ENCODE peak calls at places on chromosomes 12 and 14, in eight cellular contexts. E is hepatocyte, H is right lobe of liver, P is left ventricle myocardium inferior, W is spleen, L is transverse colon, V is ovary, T is tibial artery. D is an unnamed sample.

GRCh38 chr12:75994069-75994740 is 37.4 kb downstream of the PHLDA1 start:
- DNase-seq in P (no peak), T (no peak), W (no peak), V (no peak), H (no peak), E (no peak), L (no peak), D (no peak)

GRCh38 chr14:71371711-71372396 is 464.6 kb downstream of the PCNX1 start:
- DNase-seq in E (peak), W (no peak), P (no peak), T (no peak), H (no peak), L (no peak), V (no peak), D (no peak)

GRCh38 chr14:94028450-94028826 is 2.3 kb downstream of the OTUB2 start:
- DNase-seq in W (no peak), P (no peak), T (no peak), E (no peak), V (no peak), H (no peak), L (no peak), D (no peak)

GRCh38 chr12:129693731-129694130 is 210.1 kb downstream of the TMEM132D start:
- DNase-seq in P (no peak), H (no peak), L (no peak), V (no peak), W (no peak), E (no peak), T (no peak), D (no peak)

GRCh38 chr12:55933158-55933798 is 2.3 kb downstream of the DGKA start:
- DNase-seq in H (no peak), T (no peak), W (no peak), P (no peak), E (no peak), V (no peak), L (peak), D (no peak)

GRCh38 chr14:105622329-105622955 is 96.1 kb downstream of the TMEM121 start:
- DNase-seq in W (peak), L (no peak), V (no peak), P (no peak), T (no peak), E (no peak), H (no peak), D (no peak)

GRCh38 chr12:8156416-8156815 is 399 bp upstream of the ZNF705A start:
- DNase-seq in L (no peak), T (no peak), P (no peak), E (no peak), V (no peak), W (no peak), H (no peak), D (no peak)

GRCh38 chr14:104820669-104821228 is 19.8 kb downstream of the ZBTB42 start:
- DNase-seq in T (peak), V (peak), H (peak), W (peak), L (peak), P (no peak), E (peak), D (peak)

GRCh38 chr14:90039253-90040010 is 22.4 kb upstream of the KCNK13 start:
- DNase-seq in P (no peak), W (no peak), T (no peak), L (no peak), V (no peak), H (no peak), E (no peak), D (no peak)

GRCh38 chr12:65765436-65765813 is 58.9 kb upstream of the HMGA2 start:
- DNase-seq in L (no peak), E (no peak), P (no peak), W (no peak), T (no peak), V (no peak), H (no peak), D (peak)

GRCh38 chr14:92754956-92755355 is 6.5 kb upstream of the LGMN start:
- DNase-seq in E (no peak), V (no peak), T (no peak), H (no peak), L (no peak), P (no peak), W (no peak), D (no peak)

GRCh38 chr12:132063491-132063890 is 80.6 kb downstream of the DDX51 start:
- DNase-seq in L (no peak), V (no peak), W (no peak), H (no peak), T (no peak), E (no peak), P (no peak), D (no peak)

GRCh38 chr14:103806805-103807204 is 40.6 kb downstream of the PPP1R13B start:
- DNase-seq in V (no peak), L (no peak), T (no peak), E (no peak), P (no peak), H (no peak), W (no peak), D (no peak)

GRCh38 chr12:21656931-21657335 is 709 bp downstream of the LDHB start:
- DNase-seq in T (no peak), L (peak), E (peak), H (no peak), V (peak), P (peak), W (peak), D (peak)

GRCh38 chr14:65167072-65167645 is 64.8 kb upstream of the MAX start:
- DNase-seq in H (no peak), P (no peak), L (no peak), V (no peak), W (no peak), E (no peak), T (no peak), D (no peak)

GRCh38 chr12:49478949-49479664 is 59.7 kb upstream of the KCNH3 start:
- DNase-seq in W (peak), E (no peak), T (no peak), V (no peak), P (no peak), H (no peak), L (no peak), D (no peak)

GRCh38 chr12:105561981-105562726 is 231.7 kb downstream of the C12orf75 start:
- DNase-seq in E (peak), W (no peak), V (peak), T (no peak), L (peak), H (no peak), P (peak), D (peak)

GRCh38 chr14:75514673-75515630 is 7.3 kb upstream of the BATF start:
- DNase-seq in P (peak), E (no peak), H (no peak), L (peak), V (no peak), W (peak), T (no peak), D (no peak)

GRCh38 chr12:89665556-89665955 is 43.1 kb downstream of the ATP2B1 start:
- DNase-seq in L (no peak), H (no peak), W (no peak), V (no peak), T (no peak), P (no peak), E (no peak), D (no peak)

GRCh38 chr14:103820908-103821307 is 26.5 kb downstream of the PPP1R13B start:
- DNase-seq in T (no peak), V (no peak), L (no peak), P (no peak), W (no peak), E (no peak), H (no peak), D (no peak)

GRCh38 chr12:114311966-114312365 is 94.0 kb downstream of the TBX5 start:
- DNase-seq in W (no peak), T (no peak), E (no peak), L (no peak), P (no peak), V (no peak), H (no peak), D (no peak)

GRCh38 chr12:67689339-67689738 is 40.8 kb downstream of the DYRK2 start:
- DNase-seq in H (no peak), T (no peak), W (no peak), E (no peak), V (no peak), L (no peak), P (no peak), D (no peak)
- H3K4me3 ChIP-seq in H (no peak), T (no peak), W (no peak), E (no peak), V (no peak), L (no peak), P (no peak), D (no peak)

GRCh38 chr12:86837246-86837645 is 581.1 kb upstream of the MGAT4C start:
- DNase-seq in V (no peak), P (no peak), L (no peak), T (no peak), E (no peak), W (no peak), H (no peak), D (no peak)
- H3K4me3 ChIP-seq in V (no peak), P (no peak), L (no peak), T (peak), E (no peak), W (no peak), H (no peak), D (no peak)

GRCh38 chr12:57429473-57430116 is 1.2 kb downstream of the R3HDM2 start:
- DNase-seq in V (no peak), E (no peak), W (no peak), P (no peak), T (no peak), L (no peak), H (no peak), D (no peak)
- H3K4me3 ChIP-seq in V (peak), E (peak), W (peak), P (peak), T (peak), L (peak), H (peak), D (peak)

DNA sequence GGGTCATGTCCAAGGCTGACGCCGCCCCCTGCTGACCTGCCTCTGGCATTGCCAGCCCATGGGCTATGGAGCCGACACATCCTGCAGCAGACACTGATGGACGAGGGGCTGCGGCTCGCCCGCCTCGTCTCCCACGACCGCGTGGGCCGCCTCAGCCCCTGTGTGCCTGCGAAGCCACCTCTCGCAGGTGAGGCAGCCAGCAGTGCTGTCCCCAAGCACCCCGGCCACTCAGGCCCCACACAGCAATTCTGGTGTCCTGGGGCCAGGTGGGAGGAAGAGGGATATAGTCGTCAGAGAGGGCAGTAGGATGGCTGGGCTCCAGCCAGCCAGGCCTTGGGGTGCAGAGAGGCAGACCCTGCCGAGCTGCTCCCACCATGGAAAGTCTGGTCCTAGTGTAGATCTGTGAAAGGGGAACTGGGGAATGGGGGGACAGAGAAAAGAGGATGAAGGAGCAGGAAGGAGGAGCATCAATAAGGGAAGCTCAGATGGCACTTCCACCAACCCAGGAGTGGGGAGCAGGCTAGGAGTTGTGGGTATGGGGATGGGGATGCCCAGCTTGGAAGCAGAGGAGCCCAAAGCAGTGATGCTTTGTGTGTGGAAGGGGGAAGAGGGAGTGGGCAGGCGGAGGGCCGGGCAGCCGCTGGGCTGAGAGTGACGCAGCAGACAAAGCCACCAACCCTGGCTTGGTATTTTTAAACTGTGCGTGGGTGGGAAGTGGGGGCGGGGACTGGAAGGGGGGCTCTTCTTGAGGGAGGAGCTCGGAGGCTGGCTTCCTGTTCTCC is 4.7 kb downstream of the NAB2 start:
- DNase-seq in E (peak), T (peak), P (peak), V (peak), L (peak), W (peak), H (peak), D (peak)
- H3K4me3 ChIP-seq in E (no peak), T (peak), P (peak), V (peak), L (no peak), W (no peak), H (no peak), D (no peak)

DNA sequence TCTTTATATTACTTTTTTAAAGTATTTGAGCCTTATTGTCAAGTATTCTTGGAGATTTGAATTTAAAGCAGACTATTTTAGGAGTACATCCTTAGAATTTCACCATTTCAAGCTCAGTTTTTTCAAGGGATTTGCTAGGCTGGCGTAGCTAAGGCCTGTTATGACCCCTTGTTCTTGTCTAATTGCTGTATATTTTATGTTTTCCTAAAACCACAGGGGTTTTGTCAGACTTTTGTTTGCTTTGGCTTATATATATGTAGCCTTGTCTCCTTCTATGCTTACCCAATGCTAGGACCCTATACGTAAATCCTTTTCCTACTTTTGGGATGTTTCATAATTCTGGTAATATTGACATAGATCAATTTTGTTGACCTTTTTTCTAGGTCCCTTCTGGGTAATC is 147.0 kb upstream of the SYT10 start:
- DNase-seq in E (no peak), H (no peak), W (no peak), P (no peak), V (no peak), L (no peak), T (no peak), D (no peak)
- H3K4me3 ChIP-seq in E (no peak), H (no peak), W (no peak), P (no peak), V (no peak), L (no peak), T (no peak), D (no peak)

GRCh38 chr12:116691205-116691604 is 46.7 kb downstream of the SPRING1 start:
- DNase-seq in W (no peak), L (no peak), H (no peak), V (no peak), T (no peak), E (no peak), P (no peak), D (no peak)

GRCh38 chr12:116691636-116692035 is 46.2 kb downstream of the SPRING1 start:
- DNase-seq in P (no peak), T (no peak), W (no peak), E (no peak), L (no peak), V (no peak), H (no peak), D (no peak)

GRCh38 chr12:116694653-116695463 is 43.0 kb downstream of the SPRING1 start:
- DNase-seq in E (no peak), V (no peak), T (no peak), H (no peak), L (no peak), P (peak), W (no peak), D (no peak)

GRCh38 chr12:116693259-116694227 is 44.3 kb downstream of the SPRING1 start:
- DNase-seq in T (no peak), V (no peak), E (peak), P (no peak), H (peak), L (peak), W (no peak), D (peak)

DNA sequence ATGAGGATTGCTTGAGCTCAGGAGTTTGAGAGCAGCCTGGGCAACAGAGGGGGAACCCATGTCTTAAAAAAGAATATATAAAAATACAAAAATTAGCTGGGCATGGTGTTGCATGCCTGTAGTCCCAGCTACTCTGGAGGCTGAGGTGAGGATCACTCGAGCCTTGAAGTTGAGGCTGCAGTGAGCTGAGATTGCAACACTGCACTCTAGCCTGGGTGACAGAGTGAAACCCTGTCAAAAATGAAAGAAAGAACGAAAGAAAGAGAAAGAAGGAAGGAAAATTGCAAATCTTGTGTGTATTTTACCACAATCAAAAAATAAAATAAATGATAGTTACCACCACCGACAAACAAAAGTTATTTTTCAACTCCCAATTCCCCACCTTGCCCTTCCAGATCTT is 45.3 kb downstream of the SPRING1 start:
- DNase-seq in P (no peak), L (no peak), V (no peak), E (no peak), T (no peak), H (no peak), W (no peak), D (no peak)
- H3K4me3 ChIP-seq in P (no peak), L (no peak), V (no peak), E (no peak), T (no peak), H (peak), W (no peak), D (no peak)

DNA sequence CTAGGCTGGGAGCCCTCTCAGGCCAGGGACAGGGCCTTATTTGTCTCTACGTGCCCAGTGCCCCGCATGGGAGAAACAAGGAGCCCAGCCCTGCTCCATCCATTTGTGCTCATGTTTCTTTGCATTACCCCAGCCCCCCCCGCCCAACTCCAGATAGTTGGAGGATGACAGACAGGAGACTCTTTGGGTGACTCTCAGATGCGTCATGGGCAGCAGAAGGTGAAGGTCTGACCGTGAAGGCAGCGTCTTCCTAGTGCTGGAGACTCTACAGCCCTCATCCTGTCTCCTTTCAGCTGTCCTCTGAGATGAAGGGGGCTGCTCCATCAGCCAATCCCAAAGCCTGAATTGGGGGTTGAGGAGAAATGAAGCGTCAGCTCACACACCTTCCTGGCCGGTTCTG is 283 bp upstream of the PSMB11 start:
- DNase-seq in P (no peak), L (no peak), W (no peak), V (no peak), H (no peak), T (no peak), E (no peak), D (no peak)
- H3K4me3 ChIP-seq in P (no peak), L (no peak), W (no peak), V (no peak), H (no peak), T (no peak), E (no peak), D (no peak)

D was measured in cardiac muscle cell.